ENCODE peak calls at places on chromosomes 13 and 19, in nine cellular contexts. One of them, this sample, is unnamed.

GRCh38 chr13:44303681-44304432 is 69.8 kb upstream of the SERP2 start:
- DNase-seq in effector CD4-positive, alpha-beta T cell: no peak
- DNase-seq in A549: no peak
- DNase-seq in upper lobe of left lung: no peak
- DNase-seq in activated CD4-positive, alpha-beta memory T cell treated with anti-CD3 and anti-CD28 coated beads, Interleukin-2, amount 10 ng/mL, durations not matched to agents 7 days and 5 days: no peak
- DNase-seq in cerebellum: no peak
- DNase-seq in right cardiac atrium: peak; percentile 72
- DNase-seq in mesenchymal stem cell: no peak
- DNase-seq in renal cortical epithelial cell: no peak
- DNase-seq in this sample: no peak

GRCh38 chr13:33543631-33544030 is 258.1 kb upstream of the STARD13 start:
- DNase-seq in effector CD4-positive, alpha-beta T cell: no peak
- DNase-seq in A549: no peak
- DNase-seq in upper lobe of left lung: no peak
- DNase-seq in activated CD4-positive, alpha-beta memory T cell treated with anti-CD3 and anti-CD28 coated beads, Interleukin-2, amount 10 ng/mL, durations not matched to agents 7 days and 5 days: no peak
- DNase-seq in cerebellum: no peak
- DNase-seq in right cardiac atrium: no peak
- DNase-seq in mesenchymal stem cell: no peak
- DNase-seq in renal cortical epithelial cell: no peak
- DNase-seq in this sample: no peak

GRCh38 chr13:51770160-51770559 is 33.8 kb downstream of the DHRS12 start:
- DNase-seq in effector CD4-positive, alpha-beta T cell: no peak
- DNase-seq in A549: no peak
- DNase-seq in upper lobe of left lung: no peak
- DNase-seq in activated CD4-positive, alpha-beta memory T cell treated with anti-CD3 and anti-CD28 coated beads, Interleukin-2, amount 10 ng/mL, durations not matched to agents 7 days and 5 days: no peak
- DNase-seq in cerebellum: no peak
- DNase-seq in right cardiac atrium: no peak
- DNase-seq in mesenchymal stem cell: no peak
- DNase-seq in renal cortical epithelial cell: no peak
- DNase-seq in this sample: no peak

GRCh38 chr13:33326246-33326645 is 40.7 kb upstream of the STARD13 start:
- DNase-seq in effector CD4-positive, alpha-beta T cell: no peak
- DNase-seq in A549: no peak
- DNase-seq in upper lobe of left lung: no peak
- DNase-seq in activated CD4-positive, alpha-beta memory T cell treated with anti-CD3 and anti-CD28 coated beads, Interleukin-2, amount 10 ng/mL, durations not matched to agents 7 days and 5 days: no peak
- DNase-seq in cerebellum: no peak
- DNase-seq in right cardiac atrium: no peak
- DNase-seq in mesenchymal stem cell: no peak
- DNase-seq in renal cortical epithelial cell: no peak
- DNase-seq in this sample: no peak

GRCh38 chr19:9070066-9070465 is 16.8 kb upstream of the OR1M1 start:
- DNase-seq in effector CD4-positive, alpha-beta T cell: no peak
- DNase-seq in A549: no peak
- DNase-seq in upper lobe of left lung: no peak
- DNase-seq in activated CD4-positive, alpha-beta memory T cell treated with anti-CD3 and anti-CD28 coated beads, Interleukin-2, amount 10 ng/mL, durations not matched to agents 7 days and 5 days: no peak
- DNase-seq in cerebellum: no peak
- DNase-seq in right cardiac atrium: no peak
- DNase-seq in mesenchymal stem cell: no peak
- DNase-seq in renal cortical epithelial cell: peak; percentile 19
- DNase-seq in this sample: no peak

GRCh38 chr19:571127-571974 is 1.0 kb upstream of the BSG start:
- DNase-seq in effector CD4-positive, alpha-beta T cell: peak; percentile 48
- DNase-seq in A549: no peak
- DNase-seq in upper lobe of left lung: peak; percentile 72
- DNase-seq in activated CD4-positive, alpha-beta memory T cell treated with anti-CD3 and anti-CD28 coated beads, Interleukin-2, amount 10 ng/mL, durations not matched to agents 7 days and 5 days: peak; percentile 62
- DNase-seq in cerebellum: no peak
- DNase-seq in right cardiac atrium: no peak
- DNase-seq in mesenchymal stem cell: peak; percentile 81
- DNase-seq in renal cortical epithelial cell: peak; percentile 52
- DNase-seq in this sample: no peak

GRCh38 chr13:44685641-44686040 is 109.5 kb upstream of the TSC22D1 start:
- DNase-seq in effector CD4-positive, alpha-beta T cell: no peak
- DNase-seq in A549: no peak
- DNase-seq in upper lobe of left lung: no peak
- DNase-seq in activated CD4-positive, alpha-beta memory T cell treated with anti-CD3 and anti-CD28 coated beads, Interleukin-2, amount 10 ng/mL, durations not matched to agents 7 days and 5 days: no peak
- DNase-seq in cerebellum: no peak
- DNase-seq in right cardiac atrium: no peak
- DNase-seq in mesenchymal stem cell: no peak
- DNase-seq in renal cortical epithelial cell: no peak
- DNase-seq in this sample: no peak

GRCh38 chr13:27920677-27921420 is 1.0 kb downstream of the PDX1 start:
- DNase-seq in effector CD4-positive, alpha-beta T cell: no peak
- DNase-seq in A549: peak; percentile 11
- DNase-seq in upper lobe of left lung: no peak
- DNase-seq in activated CD4-positive, alpha-beta memory T cell treated with anti-CD3 and anti-CD28 coated beads, Interleukin-2, amount 10 ng/mL, durations not matched to agents 7 days and 5 days: no peak
- DNase-seq in cerebellum: no peak
- DNase-seq in right cardiac atrium: no peak
- DNase-seq in mesenchymal stem cell: peak; percentile 45
- DNase-seq in renal cortical epithelial cell: no peak
- DNase-seq in this sample: no peak

GRCh38 chr19:49149652-49150105 is 5.5 kb downstream of the HRC start:
- DNase-seq in effector CD4-positive, alpha-beta T cell: no peak
- DNase-seq in A549: peak; percentile 82
- DNase-seq in upper lobe of left lung: peak; percentile 44
- DNase-seq in activated CD4-positive, alpha-beta memory T cell treated with anti-CD3 and anti-CD28 coated beads, Interleukin-2, amount 10 ng/mL, durations not matched to agents 7 days and 5 days: no peak
- DNase-seq in cerebellum: peak; percentile 70
- DNase-seq in right cardiac atrium: peak; percentile 81
- DNase-seq in mesenchymal stem cell: peak; percentile 93
- DNase-seq in renal cortical epithelial cell: peak; percentile 45
- DNase-seq in this sample: peak; percentile 84

This sample was measured in type B pancreatic cell.